ENCODE peak calls at places on chromosomes 11 and 22, in six cellular contexts. One of them, this sample, is unnamed.

GRCh38 chr11:76265771-76266241 is 59.5 kb upstream of the WNT11 start:
- DNase-seq in MCF 10A: no peak
- DNase-seq in heart right ventricle: no peak
- DNase-seq in GM20000: no peak
- DNase-seq in AG10803: peak
- DNase-seq in PC-9: no peak
- DNase-seq in this sample: no peak

GRCh38 chr22:42697542-42698013 is 23.1 kb downstream of the A4GALT start:
- DNase-seq in MCF 10A: peak
- DNase-seq in heart right ventricle: peak
- DNase-seq in GM20000: no peak
- DNase-seq in AG10803: peak
- DNase-seq in PC-9: peak
- DNase-seq in this sample: peak

GRCh38 chr22:30575859-30576258 is 1.4 kb upstream of the GAL3ST1 start:
- DNase-seq in MCF 10A: no peak
- DNase-seq in heart right ventricle: no peak
- DNase-seq in GM20000: no peak
- DNase-seq in AG10803: no peak
- DNase-seq in PC-9: no peak
- DNase-seq in this sample: no peak

GRCh38 chr11:107272561-107272960 is 185.1 kb downstream of the CWF19L2 start:
- DNase-seq in MCF 10A: no peak
- DNase-seq in heart right ventricle: no peak
- DNase-seq in GM20000: no peak
- DNase-seq in AG10803: no peak
- DNase-seq in PC-9: no peak
- DNase-seq in this sample: no peak

GRCh38 chr11:19276859-19277808 is 36.4 kb upstream of the E2F8 start:
- DNase-seq in MCF 10A: peak
- DNase-seq in heart right ventricle: no peak
- DNase-seq in GM20000: no peak
- DNase-seq in AG10803: no peak
- DNase-seq in PC-9: peak
- DNase-seq in this sample: no peak

GRCh38 chr11:69076129-69076791 is 27.5 kb downstream of the TPCN2 start:
- DNase-seq in MCF 10A: no peak
- DNase-seq in heart right ventricle: no peak
- DNase-seq in GM20000: no peak
- DNase-seq in AG10803: peak
- DNase-seq in PC-9: no peak
- DNase-seq in this sample: no peak

GRCh38 chr22:23542933-23543332 is 37.2 kb downstream of the IGLL1 start:
- DNase-seq in MCF 10A: peak
- DNase-seq in heart right ventricle: no peak
- DNase-seq in GM20000: no peak
- DNase-seq in AG10803: no peak
- DNase-seq in PC-9: no peak
- DNase-seq in this sample: peak

GRCh38 chr11:62497132-62497915 is 49.3 kb downstream of the AHNAK start:
- DNase-seq in MCF 10A: peak
- DNase-seq in heart right ventricle: no peak
- DNase-seq in GM20000: peak
- DNase-seq in AG10803: peak
- DNase-seq in PC-9: peak
- DNase-seq in this sample: peak

GRCh38 chr11:122784325-122785155 is 53.8 kb upstream of the CRTAM start:
- DNase-seq in MCF 10A: peak
- DNase-seq in heart right ventricle: no peak
- DNase-seq in GM20000: no peak
- DNase-seq in AG10803: peak
- DNase-seq in PC-9: peak
- DNase-seq in this sample: peak

GRCh38 chr22:37775785-37776638 is 31.7 kb upstream of the GCAT start:
- DNase-seq in MCF 10A: peak
- DNase-seq in heart right ventricle: no peak
- DNase-seq in GM20000: no peak
- DNase-seq in AG10803: peak
- DNase-seq in PC-9: no peak
- DNase-seq in this sample: no peak

GRCh38 chr11:113152500-113152899 is 161.9 kb upstream of the TTC12 start:
- DNase-seq in MCF 10A: no peak
- DNase-seq in heart right ventricle: no peak
- DNase-seq in GM20000: no peak
- DNase-seq in AG10803: no peak
- DNase-seq in PC-9: no peak
- DNase-seq in this sample: no peak
- TF ChIP-seq CTCF in MCF 10A: no peak
- TF ChIP-seq CTCF in heart right ventricle: no peak
- TF ChIP-seq CTCF in GM20000: no peak
- TF ChIP-seq CTCF in AG10803: no peak
- TF ChIP-seq CTCF in PC-9: no peak
- TF ChIP-seq CTCF in this sample: no peak

GRCh38 chr22:32265882-32266767 is 11.0 kb upstream of the SLC5A4 start:
- DNase-seq in MCF 10A: peak
- DNase-seq in heart right ventricle: peak
- DNase-seq in GM20000: peak
- DNase-seq in AG10803: peak
- DNase-seq in PC-9: peak
- DNase-seq in this sample: peak
- TF ChIP-seq CTCF in MCF 10A: peak
- TF ChIP-seq CTCF in heart right ventricle: peak
- TF ChIP-seq CTCF in GM20000: peak
- TF ChIP-seq CTCF in AG10803: peak
- TF ChIP-seq CTCF in PC-9: peak
- TF ChIP-seq CTCF in this sample: peak

GRCh38 chr22:25382762-25383161 is 163.3 kb downstream of the CRYBB2 start:
- DNase-seq in MCF 10A: peak
- DNase-seq in heart right ventricle: no peak
- DNase-seq in GM20000: no peak
- DNase-seq in AG10803: no peak
- DNase-seq in PC-9: no peak
- DNase-seq in this sample: no peak
- TF ChIP-seq CTCF in MCF 10A: no peak
- TF ChIP-seq CTCF in heart right ventricle: peak
- TF ChIP-seq CTCF in GM20000: peak
- TF ChIP-seq CTCF in AG10803: no peak
- TF ChIP-seq CTCF in PC-9: no peak
- TF ChIP-seq CTCF in this sample: no peak

GRCh38 chr11:58578136-58578634 is 678 bp upstream of the ZFP91 start:
- DNase-seq in MCF 10A: peak
- DNase-seq in heart right ventricle: peak
- DNase-seq in GM20000: peak
- DNase-seq in AG10803: peak
- DNase-seq in PC-9: peak
- DNase-seq in this sample: peak

GRCh38 chr11:58579192-58580129 is 598 bp downstream of the ZFP91 start:
- DNase-seq in MCF 10A: peak
- DNase-seq in heart right ventricle: peak
- DNase-seq in GM20000: peak
- DNase-seq in AG10803: peak
- DNase-seq in PC-9: peak
- DNase-seq in this sample: peak

GRCh38 chr11:58580311-58580710 is 1.4 kb downstream of the ZFP91 start:
- DNase-seq in MCF 10A: no peak
- DNase-seq in heart right ventricle: no peak
- DNase-seq in GM20000: no peak
- DNase-seq in AG10803: no peak
- DNase-seq in PC-9: no peak
- DNase-seq in this sample: no peak

GRCh38 chr11:58577441-58578135 is 1.3 kb upstream of the ZFP91 start:
- DNase-seq in MCF 10A: no peak
- DNase-seq in heart right ventricle: peak
- DNase-seq in GM20000: peak
- DNase-seq in AG10803: peak
- DNase-seq in PC-9: peak
- DNase-seq in this sample: peak

DNA sequence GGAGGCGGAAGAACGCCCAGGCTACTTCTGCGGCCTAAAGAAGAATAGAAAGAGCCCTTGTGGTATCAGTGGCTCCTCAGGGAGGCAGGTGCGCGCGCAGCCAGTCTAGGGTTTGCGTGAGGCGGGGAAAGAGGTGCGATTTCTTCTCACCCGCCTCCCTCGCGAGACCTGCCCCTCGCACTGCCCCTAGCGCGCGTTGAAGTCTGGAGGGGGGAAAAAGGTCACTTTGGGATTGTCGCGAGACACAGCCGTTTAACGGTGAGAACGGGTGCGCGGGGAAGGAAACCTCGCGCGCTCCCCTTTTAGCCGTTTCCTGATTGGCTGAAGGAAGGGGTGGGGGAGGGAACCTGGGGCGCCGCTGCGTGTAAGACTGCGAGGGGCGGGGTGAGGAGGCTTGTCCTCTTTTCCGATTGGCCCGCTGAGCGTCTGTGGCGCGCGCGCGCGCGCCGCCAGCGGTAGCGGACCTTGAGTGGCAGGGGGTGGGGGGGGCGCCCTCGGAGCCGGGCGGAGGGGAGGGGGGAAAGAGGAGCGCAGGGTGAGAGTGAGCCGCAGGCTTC is at the start of gene ZFP91:
- DNase-seq in MCF 10A: peak
- DNase-seq in heart right ventricle: peak
- DNase-seq in GM20000: peak
- DNase-seq in AG10803: peak
- DNase-seq in PC-9: peak
- DNase-seq in this sample: peak
- TF ChIP-seq CTCF in MCF 10A: no peak
- TF ChIP-seq CTCF in heart right ventricle: no peak
- TF ChIP-seq CTCF in GM20000: no peak
- TF ChIP-seq CTCF in AG10803: no peak
- TF ChIP-seq CTCF in PC-9: no peak
- TF ChIP-seq CTCF in this sample: no peak

DNA sequence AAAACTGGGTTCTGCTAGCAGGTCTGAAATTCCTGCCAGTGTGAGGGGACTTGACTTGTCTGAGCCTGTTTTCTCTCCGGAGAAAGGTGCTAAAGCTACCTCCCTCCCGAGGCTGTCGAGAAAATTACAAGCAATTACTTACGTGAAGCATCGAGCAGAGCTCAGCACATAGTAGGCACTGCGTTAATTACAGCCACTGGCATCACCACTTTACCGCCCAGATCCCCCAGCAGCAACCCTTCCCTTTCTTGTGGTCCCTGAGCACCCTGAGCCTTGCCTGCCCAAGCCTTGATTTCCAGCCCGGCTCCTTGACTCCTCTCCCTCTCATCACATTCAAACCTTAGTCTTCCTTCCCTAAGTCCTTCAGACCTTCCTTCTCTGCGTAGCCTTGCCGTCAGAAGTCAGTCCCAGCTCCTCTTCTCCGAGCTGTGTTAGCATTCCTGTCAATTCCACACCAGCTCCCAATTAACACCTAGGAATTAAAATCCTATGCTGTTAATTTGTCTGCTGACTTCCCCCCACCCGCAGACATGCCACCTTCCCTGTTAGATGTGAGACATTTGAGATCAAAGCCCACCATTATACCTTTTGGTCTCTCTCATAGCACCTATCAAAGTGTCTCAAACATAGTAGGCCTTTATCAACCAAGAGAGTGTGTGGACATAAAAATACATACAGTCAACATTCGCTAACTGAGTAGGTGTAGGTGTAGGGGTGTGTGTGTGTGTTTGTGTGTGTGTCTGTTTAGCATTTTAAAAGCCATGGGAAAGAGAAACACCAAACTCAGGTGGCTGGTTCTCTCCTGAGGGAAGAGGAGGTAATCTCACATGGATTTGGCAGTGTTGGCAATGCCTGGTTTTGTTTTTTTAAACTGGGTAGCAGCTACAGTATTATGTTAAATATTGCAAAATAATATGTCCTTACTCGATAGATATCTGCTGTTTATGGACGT is 2.8 kb upstream of the KCNJ5 start:
- DNase-seq in MCF 10A: peak
- DNase-seq in heart right ventricle: no peak
- DNase-seq in GM20000: no peak
- DNase-seq in AG10803: no peak
- DNase-seq in PC-9: no peak
- DNase-seq in this sample: no peak
- TF ChIP-seq CTCF in MCF 10A: no peak
- TF ChIP-seq CTCF in heart right ventricle: no peak
- TF ChIP-seq CTCF in GM20000: no peak
- TF ChIP-seq CTCF in AG10803: no peak
- TF ChIP-seq CTCF in PC-9: no peak
- TF ChIP-seq CTCF in this sample: no peak

GRCh38 chr11:7572001-7572712 is 58.4 kb downstream of the PPFIBP2 start:
- DNase-seq in MCF 10A: no peak
- DNase-seq in heart right ventricle: no peak
- DNase-seq in GM20000: no peak
- DNase-seq in AG10803: peak
- DNase-seq in PC-9: peak
- DNase-seq in this sample: peak
- TF ChIP-seq CTCF in MCF 10A: no peak
- TF ChIP-seq CTCF in heart right ventricle: no peak
- TF ChIP-seq CTCF in GM20000: no peak
- TF ChIP-seq CTCF in AG10803: no peak
- TF ChIP-seq CTCF in PC-9: peak
- TF ChIP-seq CTCF in this sample: no peak

DNA sequence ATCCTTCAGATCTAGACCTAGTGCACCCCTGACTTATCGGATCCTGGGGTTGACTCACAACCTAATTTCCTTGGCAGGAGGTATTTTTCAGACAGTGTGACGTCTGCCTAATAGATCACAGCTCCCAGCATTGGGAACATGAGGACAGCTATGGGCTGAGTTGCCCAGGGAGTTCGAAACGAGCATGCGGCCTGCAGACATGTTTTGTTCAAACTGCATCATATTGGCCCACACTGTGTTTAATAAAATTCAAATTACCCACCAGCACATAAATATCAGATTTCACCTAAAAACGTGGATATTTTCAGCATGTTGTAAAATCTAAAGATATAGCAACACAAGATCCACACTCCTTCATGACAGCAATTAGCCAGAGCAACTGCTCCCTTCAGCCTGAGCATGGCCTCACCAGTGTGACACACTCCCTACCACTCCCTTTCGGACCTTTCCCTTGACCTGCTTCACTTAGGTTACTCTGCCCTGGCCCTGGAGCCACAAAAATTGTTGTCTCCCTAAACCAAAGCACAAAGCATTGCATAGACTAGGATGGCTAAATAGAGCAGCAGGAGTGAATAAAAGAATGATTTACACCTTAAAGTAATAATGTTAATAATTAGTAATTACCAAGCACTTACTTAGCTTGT is 53.6 kb upstream of the USP47 start:
- DNase-seq in MCF 10A: no peak
- DNase-seq in heart right ventricle: no peak
- DNase-seq in GM20000: no peak
- DNase-seq in AG10803: no peak
- DNase-seq in PC-9: no peak
- DNase-seq in this sample: no peak
- TF ChIP-seq CTCF in MCF 10A: no peak
- TF ChIP-seq CTCF in heart right ventricle: no peak
- TF ChIP-seq CTCF in GM20000: no peak
- TF ChIP-seq CTCF in AG10803: no peak
- TF ChIP-seq CTCF in PC-9: no peak
- TF ChIP-seq CTCF in this sample: no peak

DNA sequence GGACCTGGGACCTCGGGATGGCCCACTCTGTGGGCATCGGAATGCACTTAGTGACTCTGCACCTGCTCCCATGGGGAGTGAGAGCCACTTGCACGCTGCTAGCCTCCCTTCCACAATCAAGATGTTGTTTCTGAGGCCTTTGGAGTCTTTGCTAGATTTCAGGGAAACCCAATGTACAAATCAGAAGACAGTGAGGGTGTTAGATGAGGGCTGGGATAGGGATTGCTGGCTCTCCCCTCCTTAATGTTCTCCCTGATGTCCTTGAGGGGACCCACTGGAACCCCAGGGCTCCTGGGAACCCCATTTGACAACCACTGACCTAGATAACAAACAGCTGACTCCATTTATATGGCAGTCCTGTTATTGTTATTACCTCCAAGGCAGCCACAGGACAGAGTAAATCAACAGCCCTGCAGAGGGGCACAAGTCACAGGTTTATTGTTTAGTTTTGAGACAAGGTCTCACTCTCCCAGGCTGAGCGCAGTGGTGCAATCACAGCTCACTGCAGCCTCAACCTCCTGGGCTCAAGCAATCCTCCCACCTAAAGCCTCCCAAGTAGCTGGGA is 31.3 kb upstream of the COMT start:
- DNase-seq in MCF 10A: no peak
- DNase-seq in heart right ventricle: no peak
- DNase-seq in GM20000: no peak
- DNase-seq in AG10803: no peak
- DNase-seq in PC-9: no peak
- DNase-seq in this sample: no peak
- TF ChIP-seq CTCF in MCF 10A: no peak
- TF ChIP-seq CTCF in heart right ventricle: no peak
- TF ChIP-seq CTCF in GM20000: no peak
- TF ChIP-seq CTCF in AG10803: no peak
- TF ChIP-seq CTCF in PC-9: no peak
- TF ChIP-seq CTCF in this sample: no peak

This sample was measured in endothelial cell of umbilical vein.